ENCODE peak calls at places on chromosomes 11 and 22, in four cellular contexts. A is nephron progenitor cell, U is stomach, S is WTC11. J is an unnamed sample.

GRCh38 chr22:28921585-28921879 is 38.2 kb downstream of the ZNRF3 start:
- DNase-seq in A (no peak), U (no peak), S (no peak), J (no peak)

GRCh38 chr11:8699903-8700302 is 17.3 kb downstream of the RPL27A start:
- DNase-seq in A (no peak), U (no peak), S (peak), J (peak)

GRCh38 chr11:2770556-2771301 is 70.9 kb upstream of the KCNQ1OT1 start:
- DNase-seq in A (no peak), U (peak), S (peak), J (no peak)

GRCh38 chr11:15965562-15966250 is 390.6 kb downstream of the SOX6 start:
- DNase-seq in A (no peak), U (no peak), S (no peak), J (no peak)

GRCh38 chr11:127818625-127819024 is 768.7 kb downstream of the ETS1 start:
- DNase-seq in A (no peak), U (no peak), S (no peak), J (no peak)

GRCh38 chr11:66478823-66479740 is 1.2 kb upstream of the DPP3 start:
- DNase-seq in A (peak), U (peak), S (peak), J (peak)

GRCh38 chr11:34997872-34998548 is 81.6 kb downstream of the PDHX start:
- DNase-seq in A (no peak), U (no peak), S (no peak), J (no peak)

GRCh38 chr11:76744186-76745058 is 38.7 kb upstream of the TSKU start:
- DNase-seq in A (no peak), U (no peak), S (no peak), J (no peak)

GRCh38 chr11:83025267-83025704 is 46.4 kb downstream of the RAB30 start:
- DNase-seq in A (no peak), U (no peak), S (no peak), J (no peak)

GRCh38 chr11:130144129-130144528 is 15.5 kb upstream of the ST14 start:
- DNase-seq in A (peak), U (no peak), S (no peak), J (no peak)

GRCh38 chr22:29071261-29072045 is 1.4 kb upstream of the KREMEN1 start:
- DNase-seq in A (peak), U (peak), S (peak), J (peak)

GRCh38 chr11:67354314-67355022 is 1.1 kb upstream of the POLD4 start:
- DNase-seq in A (peak), U (peak), S (no peak), J (peak)

GRCh38 chr11:2270322-2271076 is at the start of gene ASCL2:
- DNase-seq in A (peak), U (peak), S (no peak), J (no peak)

GRCh38 chr22:23236026-23236425 is 55.7 kb downstream of the BCR start:
- DNase-seq in A (no peak), U (no peak), S (no peak), J (no peak)

GRCh38 chr11:63978551-63979235 is 4.3 kb downstream of the COX8A start:
- DNase-seq in A (no peak), U (no peak), S (no peak), J (peak)

GRCh38 chr11:61973603-61974162 is 6.2 kb upstream of the FTH1 start:
- DNase-seq in A (no peak), U (no peak), S (no peak), J (no peak)

GRCh38 chr11:45354976-45355705 is 69.0 kb upstream of the SYT13 start:
- DNase-seq in A (peak), U (peak), S (peak), J (peak)

GRCh38 chr11:67114275-67114896 is 4.7 kb upstream of the KDM2A start:
- DNase-seq in A (no peak), U (no peak), S (no peak), J (no peak)

GRCh38 chr11:60918251-60918940 is 4.4 kb downstream of the TMEM109 start:
- DNase-seq in A (no peak), U (no peak), S (no peak), J (peak)

GRCh38 chr11:62847767-62848314 is 8.5 kb upstream of the WDR74 start:
- DNase-seq in A (no peak), U (no peak), S (no peak), J (no peak)

GRCh38 chr11:74681686-74682651 is 49.3 kb downstream of the CHRDL2 start:
- DNase-seq in A (no peak), U (peak), S (no peak), J (no peak)

GRCh38 chr11:95592455-95592854 is 197.1 kb downstream of the FAM76B start:
- DNase-seq in A (peak), U (no peak), S (peak), J (peak)

GRCh38 chr11:57502870-57503269 is 12.6 kb downstream of the SLC43A1 start:
- DNase-seq in A (no peak), U (no peak), S (no peak), J (no peak)

GRCh38 chr22:47189056-47189916 is 426.8 kb downstream of the TBC1D22A start:
- DNase-seq in A (no peak), U (no peak), S (no peak), J (no peak)

GRCh38 chr11:33659370-33660139 is 41.1 kb downstream of the C11orf91 start:
- DNase-seq in A (no peak), U (no peak), S (no peak), J (no peak)

GRCh38 chr11:65912840-65913239 is 6.0 kb downstream of the C11orf68 start:
- DNase-seq in A (no peak), U (no peak), S (no peak), J (no peak)

GRCh38 chr22:49779226-49779625 is 48.4 kb downstream of the BRD1 start:
- DNase-seq in A (no peak), U (no peak), S (no peak), J (no peak)

GRCh38 chr22:28002181-28002700 is 83.2 kb upstream of the PITPNB start:
- DNase-seq in A (no peak), U (no peak), S (no peak), J (no peak)

GRCh38 chr22:38032681-38033521 is 24.3 kb upstream of the PICK1 start:
- DNase-seq in A (no peak), U (no peak), S (no peak), J (no peak)

GRCh38 chr11:93843906-93844305 is 6.5 kb downstream of the VSTM5 start:
- DNase-seq in A (no peak), U (no peak), S (no peak), J (no peak)

GRCh38 chr22:37498289-37498909 is 12.2 kb upstream of the MFNG start:
- DNase-seq in A (peak), U (peak), S (peak), J (peak)

GRCh38 chr11:1028616-1029015 is 7.9 kb downstream of the MUC6 start:
- DNase-seq in A (no peak), U (no peak), S (no peak), J (no peak)

GRCh38 chr11:3853935-3854659 is 1.4 kb upstream of the STIM1 start:
- DNase-seq in A (peak), U (peak), S (no peak), J (no peak)

GRCh38 chr11:106397787-106398355 is 320.4 kb downstream of the AASDHPPT start:
- DNase-seq in A (no peak), U (no peak), S (no peak), J (no peak)